ENCODE peak calls at places on chromosomes 13 and 19, in eight cellular contexts. R, Q, C, M, B, J, P and X are unnamed samples.

GRCh38 chr19:16520074-16520973 is 21.9 kb downstream of the CHERP start:
- DNase-seq in R (no peak), Q (no peak), C (no peak), M (no peak), B (no peak), J (no peak), P (no peak), X (no peak)

GRCh38 chr13:100636441-100636840 is 38.2 kb downstream of the TMTC4 start:
- DNase-seq in R (peak; percentile 69), Q (no peak), C (no peak), M (no peak), B (no peak), J (no peak), P (no peak), X (peak; percentile 84)

GRCh38 chr13:67792151-67792665 is 562.1 kb upstream of the PCDH9 start:
- DNase-seq in R (no peak), Q (no peak), C (no peak), M (no peak), B (no peak), J (peak; percentile 26), P (no peak), X (no peak)

GRCh38 chr13:50801087-50801931 is 42.2 kb downstream of the DLEU7 start:
- DNase-seq in R (peak; percentile 53), Q (peak; percentile 76), C (peak; percentile 70), M (peak; percentile 78), B (peak; percentile 63), J (peak; percentile 79), P (peak; percentile 63), X (peak; percentile 62)

GRCh38 chr19:45599286-45599685 is 2.7 kb downstream of the GPR4 start:
- DNase-seq in R (no peak), Q (no peak), C (no peak), M (no peak), B (no peak), J (no peak), P (no peak), X (no peak)

GRCh38 chr19:2653717-2654584 is 48.5 kb downstream of the GNG7 start:
- DNase-seq in R (no peak), Q (no peak), C (no peak), M (no peak), B (no peak), J (no peak), P (no peak), X (no peak)

GRCh38 chr13:51999525-51999924 is 11.7 kb downstream of the ATP7B start:
- DNase-seq in R (no peak), Q (no peak), C (no peak), M (no peak), B (no peak), J (no peak), P (no peak), X (no peak)

GRCh38 chr19:35341006-35341405 is 6.7 kb upstream of the FFAR1 start:
- DNase-seq in R (no peak), Q (no peak), C (no peak), M (no peak), B (no peak), J (no peak), P (no peak), X (no peak)

GRCh38 chr19:42436006-42436405 is 6.7 kb downstream of the CXCL17 start:
- DNase-seq in R (no peak), Q (no peak), C (no peak), M (peak; percentile 20), B (no peak), J (peak; percentile 26), P (no peak), X (no peak)

GRCh38 chr13:100176781-100177389 is 88.0 kb downstream of the PCCA start:
- DNase-seq in R (peak; percentile 35), Q (no peak), C (no peak), M (peak; percentile 25), B (no peak), J (peak; percentile 64), P (no peak), X (no peak)

GRCh38 chr13:85366759-85367417 is 432.3 kb downstream of the SLITRK6 start:
- DNase-seq in R (no peak), Q (no peak), C (no peak), M (peak; percentile 19), B (no peak), J (no peak), P (no peak), X (no peak)

GRCh38 chr19:49936549-49936948 is 7.2 kb upstream of the NUP62 start:
- DNase-seq in R (no peak), Q (no peak), C (no peak), M (no peak), B (no peak), J (no peak), P (no peak), X (no peak)

GRCh38 chr19:6269101-6269886 is 10.5 kb downstream of the MLLT1 start:
- DNase-seq in R (no peak), Q (no peak), C (no peak), M (no peak), B (no peak), J (no peak), P (no peak), X (no peak)

GRCh38 chr13:34159946-34160345 is 342.0 kb downstream of the RFC3 start:
- DNase-seq in R (no peak), Q (no peak), C (no peak), M (no peak), B (no peak), J (no peak), P (no peak), X (no peak)

GRCh38 chr13:79989251-79989661 is 351.7 kb downstream of the SPRY2 start:
- DNase-seq in R (no peak), Q (no peak), C (no peak), M (peak; percentile 82), B (no peak), J (no peak), P (no peak), X (no peak)

GRCh38 chr13:59950201-59950730 is 213.5 kb downstream of the DIAPH3 start:
- DNase-seq in R (no peak), Q (no peak), C (no peak), M (no peak), B (no peak), J (peak; percentile 73), P (no peak), X (no peak)

GRCh38 chr19:55118401-55118991 is 1.1 kb upstream of the PPP1R12C start:
- DNase-seq in R (no peak), Q (peak; percentile 75), C (peak; percentile 65), M (no peak), B (no peak), J (peak; percentile 75), P (no peak), X (peak; percentile 86)

GRCh38 chr19:4916292-4917082 is 7.2 kb downstream of the UHRF1 start:
- DNase-seq in R (no peak), Q (no peak), C (peak; percentile 46), M (no peak), B (peak; percentile 21), J (no peak), P (no peak), X (no peak)

GRCh38 chr13:98141938-98142426 is 912 bp upstream of the FARP1 start:
- DNase-seq in R (no peak), Q (peak; percentile 39), C (no peak), M (no peak), B (no peak), J (no peak), P (no peak), X (no peak)

GRCh38 chr19:57888107-57888493 is 737 bp downstream of the ZNF814 start:
- DNase-seq in R (no peak), Q (no peak), C (no peak), M (no peak), B (no peak), J (no peak), P (no peak), X (no peak)

GRCh38 chr19:50510121-50510670 is 795 bp downstream of the JOSD2 start:
- DNase-seq in R (no peak), Q (no peak), C (no peak), M (no peak), B (no peak), J (no peak), P (no peak), X (no peak)

GRCh38 chr19:12166596-12166995 is 3.7 kb downstream of the ZNF136 start:
- DNase-seq in R (no peak), Q (no peak), C (no peak), M (no peak), B (no peak), J (no peak), P (no peak), X (no peak)

GRCh38 chr19:14561832-14562351 is 10.0 kb downstream of the NDUFB7 start:
- DNase-seq in R (no peak), Q (no peak), C (no peak), M (peak; percentile 87), B (no peak), J (peak; percentile 69), P (no peak), X (no peak)

GRCh38 chr19:19749332-19750130 is 16.6 kb upstream of the ZNF14 start:
- DNase-seq in R (no peak), Q (no peak), C (no peak), M (no peak), B (no peak), J (no peak), P (no peak), X (no peak)

GRCh38 chr19:45250216-45250831 is 747 bp upstream of the MARK4 start:
- DNase-seq in R (no peak), Q (no peak), C (no peak), M (no peak), B (no peak), J (no peak), P (no peak), X (no peak)